ENCODE peak calls at places on chromosome 2, in six cellular contexts. V is foreskin fibroblast, A is uterus, Q is cardiac muscle cell, K is GM06990, Y is left lung. M is an unnamed sample.

GRCh38 chr2:156845806-156846558 is 409.8 kb downstream of the GPD2 start:
- DNase-seq in V (peak; percentile 1), A (no peak), Q (no peak), K (no peak), Y (no peak), M (no peak)

GRCh38 chr2:19807866-19808265 is 93.9 kb downstream of the TTC32 start:
- DNase-seq in V (no peak), A (no peak), Q (no peak), K (no peak), Y (no peak), M (no peak)

GRCh38 chr2:25885933-25886332 is 7.6 kb upstream of the ASXL2 start:
- DNase-seq in V (peak; percentile 90), A (no peak), Q (no peak), K (no peak), Y (no peak), M (no peak)

GRCh38 chr2:126655066-126655465 is 892 bp upstream of the GYPC start:
- DNase-seq in V (peak; percentile 5), A (no peak), Q (no peak), K (no peak), Y (no peak), M (no peak)

GRCh38 chr2:219836647-219837177 is 209.3 kb downstream of the SLC4A3 start:
- DNase-seq in V (peak; percentile 41), A (no peak), Q (peak; percentile 29), K (no peak), Y (no peak), M (no peak)

GRCh38 chr2:128687551-128687945 is 368.9 kb upstream of the HS6ST1 start:
- DNase-seq in V (no peak), A (no peak), Q (no peak), K (no peak), Y (no peak), M (no peak)

GRCh38 chr2:3738454-3738853 is 35.1 kb downstream of the DCDC2C start:
- DNase-seq in V (no peak), A (no peak), Q (peak; percentile 21), K (no peak), Y (no peak), M (no peak)

GRCh38 chr2:184685999-184686841 is 87.9 kb downstream of the ZNF804A start:
- DNase-seq in V (no peak), A (no peak), Q (peak; percentile 15), K (no peak), Y (no peak), M (no peak)

GRCh38 chr2:7792031-7792651 is 874.9 kb downstream of the RNF144A start:
- DNase-seq in V (peak; percentile 13), A (no peak), Q (no peak), K (no peak), Y (peak; percentile 40), M (peak; percentile 27)

GRCh38 chr2:146927080-146927714 is 917.6 kb upstream of the ACVR2A start:
- DNase-seq in V (peak; percentile 92), A (peak; percentile 59), Q (peak; percentile 90), K (no peak), Y (peak; percentile 39), M (peak; percentile 31)

GRCh38 chr2:48572797-48573196 is 42.8 kb downstream of the STON1 start:
- DNase-seq in V (no peak), A (no peak), Q (no peak), K (no peak), Y (no peak), M (no peak)

GRCh38 chr2:204650611-204651010 is 105.3 kb downstream of the PARD3B start:
- DNase-seq in V (no peak), A (no peak), Q (no peak), K (no peak), Y (no peak), M (no peak)

GRCh38 chr2:128278979-128279378 is 39.7 kb downstream of the HS6ST1 start:
- DNase-seq in V (no peak), A (no peak), Q (no peak), K (no peak), Y (peak; percentile 30), M (no peak)

GRCh38 chr2:208025037-208025813 is at the start of gene PLEKHM3:
- DNase-seq in V (peak; percentile 95), A (peak; percentile 76), Q (peak; percentile 93), K (peak; percentile 89), Y (peak; percentile 90), M (no peak)

GRCh38 chr2:141068053-141068682 is 1062.6 kb downstream of the LRP1B start:
- DNase-seq in V (no peak), A (no peak), Q (no peak), K (no peak), Y (no peak), M (no peak)

DNA sequence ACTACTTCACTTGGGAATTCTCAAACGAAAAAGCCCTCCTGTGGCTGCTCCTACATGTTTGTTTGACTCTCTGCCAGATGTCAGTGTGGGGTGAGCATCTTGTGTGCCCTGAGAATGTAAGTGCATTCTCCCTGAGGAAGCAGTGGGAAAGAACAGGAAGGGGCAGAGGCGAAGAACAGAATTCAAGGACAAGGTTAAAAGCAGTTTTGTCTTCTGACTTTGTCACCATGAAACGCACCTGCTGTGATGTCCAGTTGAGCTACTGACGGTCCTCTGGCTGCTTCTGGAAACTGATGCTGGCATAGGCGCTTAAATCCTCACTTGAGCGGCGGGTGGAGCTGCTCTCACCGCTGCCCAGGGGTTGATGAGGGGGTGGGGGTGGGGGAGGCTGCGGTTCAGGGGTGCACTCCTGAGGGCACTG is 4.9 kb downstream of the IRS1 start:
- DNase-seq in V (peak; percentile 80), A (peak; percentile 52), Q (peak; percentile 77), K (no peak), Y (no peak), M (no peak)
- H3K4me3 ChIP-seq in V (peak overlapping the region; percentile 79), A (peak overlapping the region; percentile 67), Q (peak overlapping the region; percentile 35), K (no peak overlapping the region), Y (peak overlapping the region; percentile 57), M (peak overlapping the region; percentile 51)

GRCh38 chr2:111678651-111679050 is 205.3 kb downstream of the ANAPC1 start:
- DNase-seq in V (peak; percentile 63), A (no peak), Q (no peak), K (no peak), Y (no peak), M (no peak)
- TF ChIP-seq CTCF in V (no peak), A (no peak), Q (no peak), K (no peak), Y (no peak), M (no peak)

GRCh38 chr2:176097820-176098365 is 1.7 kb upstream of the HOXD12 start:
- DNase-seq in V (no peak), A (no peak), Q (no peak), K (no peak), Y (no peak), M (no peak)
- H3K4me3 ChIP-seq in V (peak overlapping the region; percentile 59), A (no peak overlapping the region), Q (no peak overlapping the region), K (no peak overlapping the region), Y (no peak overlapping the region), M (no peak overlapping the region)

DNA sequence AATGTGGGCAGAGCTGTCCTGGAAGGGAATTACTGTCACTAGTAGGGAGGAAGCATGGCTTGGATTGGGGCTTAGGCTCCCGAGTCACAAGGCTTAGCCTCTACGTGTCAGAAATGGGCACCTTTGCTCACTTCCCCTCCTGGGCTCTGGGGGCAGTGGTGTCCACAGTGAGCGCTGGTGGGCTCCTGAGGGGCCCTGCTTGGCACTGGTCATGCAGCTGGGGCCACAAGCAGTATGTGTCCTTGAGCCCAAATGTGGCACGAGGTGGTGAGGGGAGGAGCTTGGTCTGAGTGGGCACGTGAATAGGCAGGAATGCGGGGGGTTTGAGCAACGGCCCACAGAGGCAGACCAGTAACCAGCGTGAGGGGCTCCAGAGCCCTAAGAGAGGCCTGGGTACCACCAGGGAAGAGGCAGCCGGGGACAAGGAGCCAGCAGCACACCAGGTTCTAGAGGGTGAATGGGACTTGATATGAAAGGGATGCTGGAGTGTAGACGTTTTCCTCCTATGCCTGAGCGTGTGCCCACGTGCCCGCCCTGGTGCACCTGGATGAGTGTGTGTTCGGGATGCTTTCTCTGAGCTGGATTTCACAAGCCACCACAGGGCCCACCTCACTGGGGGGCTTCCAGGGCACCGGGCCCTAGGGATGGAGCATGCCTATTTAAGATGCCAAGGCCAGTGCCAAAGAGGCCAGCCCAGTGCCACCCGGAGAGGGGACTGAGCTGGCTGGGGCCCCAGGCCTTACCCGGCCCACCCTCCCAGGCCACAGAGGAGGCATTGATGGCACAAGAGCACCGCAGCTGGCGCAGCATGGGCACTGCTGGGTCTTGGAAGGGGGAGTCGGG is 22.8 kb upstream of the PTMA start:
- DNase-seq in V (no peak), A (no peak), Q (no peak), K (no peak), Y (no peak), M (no peak)
- TF ChIP-seq CTCF in V (no peak), A (no peak), Q (peak; percentile 21), K (peak; percentile 34), Y (no peak), M (peak; percentile 48)

GRCh38 chr2:38535404-38535744 is 67.4 kb downstream of the HNRNPLL start:
- DNase-seq in V (no peak), A (no peak), Q (no peak), K (no peak), Y (no peak), M (no peak)

GRCh38 chr2:38533757-38534545 is 68.8 kb downstream of the HNRNPLL start:
- DNase-seq in V (no peak), A (no peak), Q (no peak), K (no peak), Y (no peak), M (peak; percentile 58)

GRCh38 chr2:38533180-38533579 is 69.5 kb downstream of the HNRNPLL start:
- DNase-seq in V (no peak), A (no peak), Q (no peak), K (peak; percentile 58), Y (peak; percentile 44), M (no peak)

GRCh38 chr2:38534746-38535403 is 67.9 kb downstream of the HNRNPLL start:
- DNase-seq in V (peak; percentile 28), A (peak; percentile 79), Q (no peak), K (no peak), Y (no peak), M (no peak)

DNA sequence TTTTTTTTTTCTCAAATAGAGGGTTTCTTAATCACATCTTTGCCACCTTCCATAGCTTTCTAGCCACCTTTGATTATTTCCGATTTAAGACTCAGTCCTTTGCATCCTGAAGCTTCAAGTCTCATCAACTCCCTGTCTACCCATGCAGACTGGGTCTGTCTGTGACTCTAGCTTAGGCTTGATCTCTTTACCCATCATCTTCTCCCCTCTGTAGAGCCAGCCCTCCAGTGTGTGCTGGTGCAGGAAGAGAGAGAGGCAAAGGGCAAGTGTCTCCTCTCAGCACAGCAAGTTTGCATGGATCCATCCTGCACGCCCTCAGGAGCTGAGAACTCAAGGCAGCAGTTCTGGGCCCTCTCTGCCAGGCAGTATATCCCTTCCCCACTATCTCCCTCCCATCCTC is 70.4 kb downstream of the HNRNPLL start:
- DNase-seq in V (no peak), A (no peak), Q (no peak), K (no peak), Y (no peak), M (no peak)
- H3K4me3 ChIP-seq in V (no peak overlapping the region), A (no peak overlapping the region), Q (no peak overlapping the region), K (no peak overlapping the region), Y (no peak overlapping the region), M (no peak overlapping the region)

GRCh38 chr2:176136375-176137248 is 7.1 kb downstream of the HOXD8 start:
- DNase-seq in V (peak; percentile 51), A (peak; percentile 80), Q (peak; percentile 25), K (no peak), Y (no peak), M (no peak)
- TF ChIP-seq CTCF in V (no peak), A (no peak), Q (no peak), K (no peak), Y (no peak), M (no peak)

DNA sequence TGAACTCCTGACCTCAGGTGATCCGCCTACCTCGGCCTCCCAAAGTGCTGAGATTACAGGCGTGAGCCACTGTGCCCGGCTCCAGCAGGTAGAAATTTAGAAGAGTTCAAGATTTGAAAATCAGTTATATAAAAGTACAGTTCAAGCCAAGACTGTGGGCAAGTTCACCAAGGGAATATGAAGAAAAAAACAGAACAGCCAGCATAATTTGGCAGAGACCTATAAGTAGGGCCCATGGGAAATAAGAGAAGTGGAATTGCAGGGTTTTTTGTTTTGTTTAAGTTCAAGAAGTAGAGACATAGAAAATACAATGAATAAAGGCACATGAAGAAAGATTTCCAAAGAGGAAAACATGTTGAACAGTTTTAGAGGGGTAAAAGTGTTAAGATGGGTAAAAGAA is 57.9 kb downstream of the BAZ2B start:
- DNase-seq in V (no peak), A (no peak), Q (peak; percentile 31), K (no peak), Y (no peak), M (no peak)
- H3K4me3 ChIP-seq in V (no peak overlapping the region), A (no peak overlapping the region), Q (no peak overlapping the region), K (no peak overlapping the region), Y (no peak overlapping the region), M (no peak overlapping the region)

M was measured in retinal pigment epithelial cell.